ENCODE peak calls at places on chromosomes 7 and 10, in four cellular contexts. One of them, this sample, is unnamed.

GRCh38 chr7:22718911-22719420 is 8.0 kb upstream of the IL6 start:
- DNase-seq in IMR-90: no peak
- DNase-seq in fibroblast of lung: peak
- DNase-seq in mammary epithelial cell: no peak
- DNase-seq in this sample: no peak

GRCh38 chr7:150378115-150378852 is 846 bp upstream of the ZNF775 start:
- DNase-seq in fibroblast of lung: peak
- DNase-seq in mammary epithelial cell: no peak
- DNase-seq in IMR-90: peak
- DNase-seq in this sample: peak

GRCh38 chr10:62669351-62669750 is 135.2 kb upstream of the ADO start:
- DNase-seq in IMR-90: no peak
- DNase-seq in mammary epithelial cell: no peak
- DNase-seq in fibroblast of lung: no peak
- DNase-seq in this sample: no peak

GRCh38 chr10:120978589-120979252 is 127.6 kb downstream of the WDR11 start:
- DNase-seq in IMR-90: peak
- DNase-seq in fibroblast of lung: peak
- DNase-seq in mammary epithelial cell: no peak
- DNase-seq in this sample: no peak

GRCh38 chr10:29541826-29542225 is 92.9 kb downstream of the SVIL start:
- DNase-seq in IMR-90: no peak
- DNase-seq in mammary epithelial cell: no peak
- DNase-seq in fibroblast of lung: no peak
- DNase-seq in this sample: no peak

GRCh38 chr7:140176271-140176701 is 497 bp downstream of the KDM7A start:
- DNase-seq in fibroblast of lung: no peak
- DNase-seq in IMR-90: no peak
- DNase-seq in mammary epithelial cell: no peak
- DNase-seq in this sample: peak

GRCh38 chr7:92768501-92769360 is 67.6 kb downstream of the CDK6 start:
- DNase-seq in IMR-90: peak
- DNase-seq in mammary epithelial cell: peak
- DNase-seq in fibroblast of lung: no peak
- DNase-seq in this sample: no peak

GRCh38 chr7:85186083-85186520 is 754 bp downstream of the SEMA3D start:
- DNase-seq in mammary epithelial cell: peak
- DNase-seq in IMR-90: peak
- DNase-seq in fibroblast of lung: peak
- DNase-seq in this sample: no peak

GRCh38 chr10:69160809-69161225 is 19.2 kb upstream of the SUPV3L1 start:
- DNase-seq in IMR-90: peak
- DNase-seq in mammary epithelial cell: peak
- DNase-seq in fibroblast of lung: no peak
- DNase-seq in this sample: peak

GRCh38 chr10:80136134-80136571 is 3.6 kb downstream of the PLAC9 start:
- DNase-seq in fibroblast of lung: peak
- DNase-seq in mammary epithelial cell: no peak
- DNase-seq in IMR-90: peak
- DNase-seq in this sample: peak

GRCh38 chr7:80721880-80722595 is 83.6 kb downstream of the CD36 start:
- DNase-seq in mammary epithelial cell: peak
- DNase-seq in fibroblast of lung: peak
- DNase-seq in IMR-90: peak
- DNase-seq in this sample: peak

GRCh38 chr7:1825877-1826741 is 156.0 kb downstream of the ELFN1 start:
- DNase-seq in fibroblast of lung: no peak
- DNase-seq in IMR-90: no peak
- DNase-seq in mammary epithelial cell: no peak
- DNase-seq in this sample: peak

GRCh38 chr7:156160811-156161210 is 348.5 kb upstream of the SHH start:
- DNase-seq in IMR-90: no peak
- DNase-seq in fibroblast of lung: no peak
- DNase-seq in mammary epithelial cell: no peak
- DNase-seq in this sample: no peak

GRCh38 chr10:88118769-88119559 is 255.5 kb downstream of the PTEN start:
- DNase-seq in fibroblast of lung: no peak
- DNase-seq in mammary epithelial cell: peak
- DNase-seq in IMR-90: no peak
- DNase-seq in this sample: no peak

GRCh38 chr7:134891262-134892001 is 94.9 kb upstream of the AGBL3 start:
- DNase-seq in fibroblast of lung: peak
- DNase-seq in IMR-90: peak
- DNase-seq in mammary epithelial cell: peak
- DNase-seq in this sample: peak

GRCh38 chr7:55024776-55025175 is 6.0 kb downstream of the EGFR start:
- DNase-seq in fibroblast of lung: peak
- DNase-seq in IMR-90: peak
- DNase-seq in mammary epithelial cell: no peak
- DNase-seq in this sample: peak

GRCh38 chr10:131954356-131954965 is 27.3 kb downstream of the BNIP3 start:
- DNase-seq in IMR-90: no peak
- DNase-seq in mammary epithelial cell: no peak
- DNase-seq in fibroblast of lung: no peak
- DNase-seq in this sample: no peak

GRCh38 chr7:114627231-114627630 is 212.6 kb downstream of the FOXP2 start:
- DNase-seq in IMR-90: no peak
- DNase-seq in mammary epithelial cell: no peak
- DNase-seq in fibroblast of lung: peak
- DNase-seq in this sample: no peak

GRCh38 chr7:35253680-35254495 is at the start of gene TBX20:
- DNase-seq in IMR-90: peak
- DNase-seq in fibroblast of lung: peak
- DNase-seq in mammary epithelial cell: no peak
- DNase-seq in this sample: peak

GRCh38 chr10:8047452-8048280 is 6.8 kb upstream of the GATA3 start:
- DNase-seq in fibroblast of lung: no peak
- DNase-seq in mammary epithelial cell: no peak
- DNase-seq in IMR-90: no peak
- DNase-seq in this sample: peak

GRCh38 chr7:47722126-47722525 is 140.2 kb upstream of the TNS3 start:
- DNase-seq in IMR-90: no peak
- DNase-seq in fibroblast of lung: no peak
- DNase-seq in mammary epithelial cell: no peak
- DNase-seq in this sample: no peak

GRCh38 chr10:21993360-21994001 is 10.0 kb downstream of the DNAJC1 start:
- DNase-seq in mammary epithelial cell: peak
- DNase-seq in fibroblast of lung: peak
- DNase-seq in IMR-90: peak
- DNase-seq in this sample: peak

GRCh38 chr10:78203915-78204818 is 170.5 kb downstream of the RPS24 start:
- DNase-seq in IMR-90: no peak
- DNase-seq in mammary epithelial cell: no peak
- DNase-seq in fibroblast of lung: no peak
- DNase-seq in this sample: peak

GRCh38 chr7:36735172-36735571 is 10.9 kb upstream of the AOAH start:
- DNase-seq in fibroblast of lung: no peak
- DNase-seq in mammary epithelial cell: peak
- DNase-seq in IMR-90: no peak
- DNase-seq in this sample: no peak

GRCh38 chr7:75718390-75719031 is 20.2 kb downstream of the HIP1 start:
- DNase-seq in IMR-90: no peak
- DNase-seq in mammary epithelial cell: no peak
- DNase-seq in fibroblast of lung: no peak
- DNase-seq in this sample: no peak

GRCh38 chr7:21939136-21939857 is 6.4 kb downstream of the CDCA7L start:
- DNase-seq in IMR-90: no peak
- DNase-seq in fibroblast of lung: no peak
- DNase-seq in mammary epithelial cell: no peak
- DNase-seq in this sample: no peak

GRCh38 chr7:91567111-91568012 is 303.1 kb downstream of the FZD1 start:
- DNase-seq in fibroblast of lung: no peak
- DNase-seq in mammary epithelial cell: no peak
- DNase-seq in IMR-90: no peak
- DNase-seq in this sample: no peak

GRCh38 chr10:77781451-77782327 is 144.1 kb upstream of the KCNMA1 start:
- DNase-seq in fibroblast of lung: no peak
- DNase-seq in mammary epithelial cell: no peak
- DNase-seq in IMR-90: no peak
- DNase-seq in this sample: no peak

GRCh38 chr7:158017226-158018060 is 570.2 kb downstream of the PTPRN2 start:
- DNase-seq in fibroblast of lung: no peak
- DNase-seq in mammary epithelial cell: no peak
- DNase-seq in IMR-90: no peak
- DNase-seq in this sample: no peak

DNA sequence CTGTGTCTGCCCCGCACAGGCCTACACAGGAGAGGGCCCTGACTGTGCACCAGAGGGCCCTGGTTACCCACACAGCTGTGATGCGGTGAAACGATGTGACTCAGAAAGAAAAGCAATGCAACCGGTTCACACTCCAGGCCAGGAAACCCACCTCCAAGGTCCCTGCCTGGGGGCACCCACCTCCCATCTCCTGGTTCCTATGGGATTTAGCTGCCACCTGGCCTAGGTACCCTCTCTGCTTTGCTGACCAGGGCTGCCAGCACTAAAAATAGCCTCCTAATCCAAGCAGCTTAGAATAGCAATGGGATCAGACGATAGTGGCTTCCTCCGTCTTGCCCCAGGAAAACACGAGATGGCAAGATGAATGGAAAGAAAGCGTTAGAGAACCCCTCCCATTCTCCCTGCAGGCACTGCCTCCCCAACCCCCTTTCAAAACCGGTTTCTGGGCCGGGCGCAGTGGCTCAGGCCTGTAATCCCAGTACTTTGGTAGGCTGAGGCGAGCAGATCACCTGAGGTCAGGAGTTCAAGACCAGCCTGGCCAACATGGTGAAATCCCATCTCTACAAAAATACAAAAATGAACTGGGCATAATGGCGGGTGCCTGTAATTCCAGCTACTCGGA is 12.4 kb downstream of the RBP3 start:
- DNase-seq in IMR-90: no peak
- DNase-seq in mammary epithelial cell: no peak
- DNase-seq in fibroblast of lung: no peak
- DNase-seq in this sample: peak
- H2AFZ ChIP-seq in IMR-90: no peak
- H2AFZ ChIP-seq in mammary epithelial cell: no peak
- H2AFZ ChIP-seq in fibroblast of lung: no peak
- H2AFZ ChIP-seq in this sample: no peak

GRCh38 chr10:37872955-37873354 is 15.5 kb upstream of the ZNF248 start:
- DNase-seq in mammary epithelial cell: no peak
- DNase-seq in fibroblast of lung: no peak
- DNase-seq in IMR-90: no peak
- DNase-seq in this sample: no peak
- H2AFZ ChIP-seq in mammary epithelial cell: no peak
- H2AFZ ChIP-seq in fibroblast of lung: no peak
- H2AFZ ChIP-seq in IMR-90: no peak
- H2AFZ ChIP-seq in this sample: no peak

GRCh38 chr7:116840256-116840655 is 22.1 kb upstream of the CAPZA2 start:
- DNase-seq in IMR-90: no peak
- DNase-seq in fibroblast of lung: no peak
- DNase-seq in mammary epithelial cell: no peak
- DNase-seq in this sample: no peak

DNA sequence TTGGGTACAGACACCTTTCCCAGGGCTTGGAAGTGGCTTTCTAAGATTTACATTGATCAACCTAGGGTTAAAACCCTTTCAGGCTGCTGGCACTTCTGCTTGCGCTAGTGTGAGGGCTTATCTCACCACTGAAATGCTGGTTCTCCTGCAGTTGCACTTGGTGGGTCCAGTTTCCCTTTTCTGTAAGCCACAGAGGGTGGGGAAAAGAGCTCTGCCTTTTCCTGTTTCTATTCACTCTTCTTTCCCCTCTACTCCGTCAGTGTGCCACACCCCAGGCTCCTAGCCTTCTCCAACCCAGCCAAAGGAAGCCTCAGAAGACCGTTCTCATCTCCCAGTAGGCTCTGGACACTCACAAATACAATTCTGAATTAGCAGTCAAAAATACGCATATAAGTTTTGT is 19.0 kb upstream of the CAPZA2 start:
- DNase-seq in mammary epithelial cell: no peak
- DNase-seq in fibroblast of lung: no peak
- DNase-seq in IMR-90: no peak
- DNase-seq in this sample: no peak
- H2AFZ ChIP-seq in mammary epithelial cell: no peak
- H2AFZ ChIP-seq in fibroblast of lung: no peak
- H2AFZ ChIP-seq in IMR-90: no peak
- H2AFZ ChIP-seq in this sample: peak

DNA sequence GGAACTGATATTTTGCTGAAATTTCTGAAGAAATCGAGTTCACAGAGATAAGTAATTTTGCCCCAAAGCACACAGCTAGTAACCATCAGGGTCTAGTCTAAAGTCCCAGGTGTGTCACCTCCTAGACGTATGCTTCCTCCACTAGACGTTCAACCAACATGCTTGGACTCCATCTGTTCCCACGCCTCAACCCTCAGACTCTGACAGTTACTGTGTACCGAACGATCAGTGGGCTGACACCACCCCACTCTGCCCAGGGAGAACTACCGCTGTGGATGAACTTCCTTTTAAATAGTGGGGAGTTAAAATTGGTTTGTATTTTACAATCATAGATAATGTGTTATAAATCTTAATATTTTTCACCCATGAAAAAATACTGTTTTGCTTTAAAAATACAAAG is 91.2 kb upstream of the ZPBP start:
- DNase-seq in IMR-90: no peak
- DNase-seq in mammary epithelial cell: no peak
- DNase-seq in fibroblast of lung: no peak
- DNase-seq in this sample: no peak
- H2AFZ ChIP-seq in IMR-90: no peak
- H2AFZ ChIP-seq in mammary epithelial cell: no peak
- H2AFZ ChIP-seq in fibroblast of lung: no peak
- H2AFZ ChIP-seq in this sample: no peak

GRCh38 chr7:25098096-25099046 is 26.7 kb downstream of the CYCS start:
- DNase-seq in fibroblast of lung: peak
- DNase-seq in mammary epithelial cell: peak
- DNase-seq in IMR-90: peak
- DNase-seq in this sample: peak
- H2AFZ ChIP-seq in fibroblast of lung: no peak
- H2AFZ ChIP-seq in mammary epithelial cell: no peak
- H2AFZ ChIP-seq in IMR-90: no peak
- H2AFZ ChIP-seq in this sample: no peak

DNA sequence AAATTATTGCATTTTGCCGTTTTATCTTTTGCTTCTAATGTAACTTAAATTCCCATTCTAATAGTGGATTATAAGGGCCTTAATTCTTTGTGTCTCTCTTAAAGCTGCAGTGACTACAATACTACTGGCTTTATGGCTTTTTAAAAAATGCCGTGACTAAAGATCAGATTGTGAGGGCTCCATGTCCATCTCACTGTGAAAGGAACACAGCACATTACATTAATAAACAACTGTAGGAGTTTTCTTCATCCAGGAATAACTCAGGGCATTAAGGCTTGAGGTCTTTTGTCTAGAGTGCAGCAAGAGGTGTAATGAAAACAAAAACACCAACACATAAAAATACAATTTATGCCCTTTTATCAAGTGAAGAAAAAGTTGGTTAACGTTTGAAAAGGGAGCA is 205.3 kb downstream of the SKAP2 start:
- DNase-seq in fibroblast of lung: no peak
- DNase-seq in mammary epithelial cell: no peak
- DNase-seq in IMR-90: no peak
- DNase-seq in this sample: no peak
- H2AFZ ChIP-seq in fibroblast of lung: no peak
- H2AFZ ChIP-seq in mammary epithelial cell: no peak
- H2AFZ ChIP-seq in IMR-90: no peak
- H2AFZ ChIP-seq in this sample: no peak

This sample was measured in osteoblast.